ENCODE peak calls at places on chromosomes 3 and 15, in seven cellular contexts. N is brain microvascular endothelial cell; L is neuronal stem cell; T is adrenal gland; R is fibroblast of the aortic adventitia; J is CD8-positive, alpha-beta T cell; V is dorsolateral prefrontal cortex. C is an unnamed sample.

GRCh38 chr3:118968640-118969039 is 66.0 kb downstream of the IGSF11 start:
- DNase-seq in V (no peak), L (no peak), R (no peak), N (no peak), J (no peak), T (no peak), C (no peak)

GRCh38 chr3:157311633-157312365 is 124.9 kb upstream of the PTX3 start:
- DNase-seq in J (no peak), N (no peak), R (peak), V (no peak), T (no peak), L (no peak), C (peak)

GRCh38 chr15:88644741-88645140 is 5.9 kb downstream of the ISG20 start:
- DNase-seq in R (no peak), J (no peak), N (no peak), V (peak), L (no peak), T (peak), C (no peak)

GRCh38 chr15:68379058-68379758 is 52.8 kb downstream of the ITGA11 start:
- DNase-seq in R (no peak), J (peak), L (no peak), T (peak), V (no peak), N (no peak), C (no peak)

GRCh38 chr3:31472479-31473390 is 60.0 kb upstream of the STT3B start:
- DNase-seq in L (no peak), N (peak), J (peak), V (no peak), T (no peak), R (peak), C (no peak)

GRCh38 chr3:162193148-162193547 is 696.5 kb downstream of the OTOL1 start:
- DNase-seq in V (no peak), R (no peak), N (no peak), T (no peak), L (no peak), J (no peak), C (no peak)

GRCh38 chr3:148600902-148601765 is 96.6 kb upstream of the AGTR1 start:
- DNase-seq in J (no peak), N (no peak), V (no peak), L (no peak), T (no peak), R (no peak), C (no peak)

GRCh38 chr15:77020348-77021087 is 25.6 kb downstream of the PSTPIP1 start:
- DNase-seq in T (no peak), L (no peak), J (no peak), R (no peak), V (no peak), N (no peak), C (no peak)

GRCh38 chr3:7734456-7734855 is 767.2 kb upstream of the LMCD1 start:
- DNase-seq in R (peak), T (no peak), J (no peak), V (no peak), L (no peak), N (no peak), C (no peak)

GRCh38 chr3:36653095-36653494 is 111.3 kb downstream of the DCLK3 start:
- DNase-seq in T (no peak), J (no peak), L (no peak), V (no peak), N (peak), R (peak), C (peak)

GRCh38 chr3:134752761-134753461 is 42.1 kb upstream of the EPHB1 start:
- DNase-seq in N (no peak), L (no peak), R (no peak), J (no peak), T (no peak), V (no peak), C (no peak)

GRCh38 chr15:33132722-33133345 is 61.7 kb downstream of the FMN1 start:
- DNase-seq in N (peak), J (no peak), L (peak), T (no peak), R (peak), V (no peak), C (peak)

GRCh38 chr15:32987067-32987466 is 207.4 kb downstream of the FMN1 start:
- DNase-seq in R (no peak), V (no peak), N (no peak), L (no peak), T (no peak), J (no peak), C (peak)

GRCh38 chr3:102410616-102411015 is 24.2 kb upstream of the ZPLD1 start:
- DNase-seq in J (no peak), L (no peak), N (no peak), V (no peak), T (no peak), R (no peak), C (no peak)

GRCh38 chr3:187955076-187955952 is 198.6 kb upstream of the LPP start:
- DNase-seq in V (no peak), L (no peak), T (peak), J (no peak), N (peak), R (peak), C (peak)

GRCh38 chr15:68205949-68206539 is 912 bp upstream of the CALML4 start:
- DNase-seq in L (no peak), N (no peak), J (no peak), T (peak), R (no peak), V (no peak), C (no peak)

GRCh38 chr15:50531763-50532162 is 14.7 kb downstream of the USP50 start:
- DNase-seq in R (no peak), T (no peak), J (no peak), N (no peak), L (no peak), V (no peak), C (no peak)

GRCh38 chr3:17258823-17259436 is 374.2 kb downstream of the PLCL2 start:
- DNase-seq in N (no peak), V (no peak), R (peak), L (peak), T (no peak), J (no peak), C (peak)

GRCh38 chr3:104101736-104102135 is 1265.0 kb upstream of the ALCAM start:
- DNase-seq in T (no peak), R (peak), V (no peak), N (no peak), J (no peak), L (no peak), C (peak)

GRCh38 chr3:106518516-106518915 is 649.7 kb upstream of the CBLB start:
- DNase-seq in T (no peak), L (no peak), N (peak), R (peak), V (no peak), J (no peak), C (peak)

GRCh38 chr15:101439285-101439919 is 50.1 kb downstream of the PCSK6 start:
- DNase-seq in V (no peak), J (no peak), L (no peak), T (peak), R (peak), N (peak), C (no peak)

GRCh38 chr3:48269592-48269991 is 28.7 kb downstream of the ZNF589 start:
- DNase-seq in L (no peak), R (no peak), N (no peak), J (no peak), T (no peak), V (no peak), C (no peak)

GRCh38 chr3:120420855-120421570 is 29.8 kb downstream of the FSTL1 start:
- DNase-seq in R (peak), N (peak), L (no peak), J (no peak), T (peak), V (no peak), C (peak)

GRCh38 chr3:62374375-62374876 is 1.1 kb upstream of the FEZF2 start:
- DNase-seq in N (peak), J (no peak), R (peak), V (no peak), T (no peak), L (peak), C (peak)

GRCh38 chr3:167978071-167978470 is 117.7 kb downstream of the GOLIM4 start:
- DNase-seq in L (no peak), N (peak), V (no peak), R (no peak), T (no peak), J (no peak), C (no peak)

GRCh38 chr15:74382004-74382816 is 14.8 kb upstream of the CYP11A1 start:
- DNase-seq in N (peak), L (peak), V (peak), J (peak), R (peak), T (peak), C (peak)

GRCh38 chr15:67998599-67999122 is 55.5 kb upstream of the PIAS1 start:
- DNase-seq in V (no peak), J (no peak), L (no peak), N (peak), R (peak), T (peak), C (peak)

GRCh38 chr3:133563186-133563591 is 10.3 kb upstream of the CDV3 start:
- DNase-seq in R (peak), N (no peak), L (no peak), V (no peak), J (no peak), T (no peak), C (peak)

GRCh38 chr3:142915636-142916035 is 26.8 kb upstream of the PCOLCE2 start:
- DNase-seq in J (no peak), N (no peak), V (no peak), R (no peak), L (no peak), T (no peak), C (no peak)

GRCh38 chr3:142910280-142910679 is 21.4 kb upstream of the PCOLCE2 start:
- DNase-seq in N (no peak), R (peak), V (no peak), L (no peak), T (no peak), J (no peak), C (no peak)

GRCh38 chr3:142913432-142913831 is 24.5 kb upstream of the PCOLCE2 start:
- DNase-seq in T (no peak), J (no peak), L (no peak), N (no peak), V (no peak), R (peak), C (no peak)

GRCh38 chr3:142914286-142914811 is 25.5 kb upstream of the PCOLCE2 start:
- DNase-seq in J (no peak), N (no peak), T (no peak), V (no peak), L (no peak), R (no peak), C (no peak)

DNA sequence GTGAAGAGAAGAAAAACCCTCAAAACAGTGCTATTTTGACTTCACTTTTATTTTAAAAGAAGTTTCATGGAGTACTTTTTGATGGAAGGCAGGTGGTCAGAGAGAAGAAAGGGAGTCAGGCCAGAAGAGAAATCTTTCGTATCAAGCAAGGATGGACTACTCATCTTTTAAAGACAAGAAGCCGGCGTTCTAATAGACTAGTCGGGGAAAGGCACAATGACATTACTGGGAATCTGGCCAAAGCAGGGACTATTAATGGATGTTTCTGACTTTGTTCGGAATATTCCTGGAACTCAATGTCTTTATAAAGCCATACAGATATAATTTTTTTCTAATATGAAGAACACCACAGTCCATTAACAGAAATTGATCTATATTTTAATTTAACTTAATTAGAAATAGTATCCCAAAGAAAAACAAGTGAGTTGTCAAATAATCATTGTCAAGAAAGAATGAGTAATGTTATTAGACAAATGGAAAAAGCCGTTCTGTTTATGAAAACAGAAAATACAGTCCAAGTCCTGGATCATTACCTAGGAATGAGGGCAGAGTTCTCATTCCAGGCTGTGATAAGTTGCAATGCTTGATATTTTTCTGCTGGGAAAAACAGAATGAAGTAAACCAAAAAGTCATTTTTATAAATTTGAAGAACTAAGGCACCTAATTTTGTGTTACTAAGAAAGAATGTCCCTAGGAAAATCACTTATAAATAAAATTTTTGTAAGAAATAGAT is 23.7 kb upstream of the PCOLCE2 start:
- DNase-seq in T (no peak), L (no peak), J (no peak), N (no peak), R (peak), V (no peak), C (no peak)
- H3K4me3 ChIP-seq in T (no peak), L (no peak), J (no peak), N (no peak), R (no peak), V (no peak), C (no peak)

GRCh38 chr15:79089890-79090486 is 592 bp downstream of the RASGRF1 start:
- DNase-seq in V (no peak), R (no peak), T (no peak), N (no peak), L (peak), J (no peak), C (no peak)

GRCh38 chr15:79089331-79089889 is 1.2 kb downstream of the RASGRF1 start:
- DNase-seq in V (no peak), J (no peak), L (peak), T (no peak), R (no peak), N (no peak), C (no peak)

GRCh38 chr15:79091204-79091867 is 756 bp upstream of the RASGRF1 start:
- DNase-seq in R (no peak), V (peak), N (no peak), L (peak), T (no peak), J (no peak), C (no peak)

GRCh38 chr15:79092382-79092781 is 1.8 kb upstream of the RASGRF1 start:
- DNase-seq in J (no peak), L (no peak), V (no peak), R (no peak), T (no peak), N (no peak), C (no peak)

GRCh38 chr15:79090487-79091203 is at the start of gene RASGRF1:
- DNase-seq in R (no peak), N (no peak), J (no peak), T (no peak), L (peak), V (peak), C (no peak)
- H3K4me3 ChIP-seq in R (no peak), N (no peak), J (no peak), T (peak), L (no peak), V (peak), C (no peak)

GRCh38 chr3:129432036-129432435 is 3.6 kb upstream of the EFCAB12 start:
- DNase-seq in L (no peak), V (no peak), N (no peak), J (no peak), T (no peak), R (no peak), C (no peak)

GRCh38 chr3:129428382-129429079 is at the start of gene EFCAB12:
- DNase-seq in N (peak), T (peak), L (peak), V (peak), R (peak), J (peak), C (peak)

GRCh38 chr3:129428020-129428381 is 435 bp downstream of the EFCAB12 start:
- DNase-seq in N (no peak), V (no peak), R (no peak), T (peak), L (no peak), J (no peak), C (no peak)

GRCh38 chr3:129429597-129429996 is 1.2 kb upstream of the EFCAB12 start:
- DNase-seq in J (no peak), T (peak), V (no peak), N (no peak), R (no peak), L (no peak), C (no peak)

DNA sequence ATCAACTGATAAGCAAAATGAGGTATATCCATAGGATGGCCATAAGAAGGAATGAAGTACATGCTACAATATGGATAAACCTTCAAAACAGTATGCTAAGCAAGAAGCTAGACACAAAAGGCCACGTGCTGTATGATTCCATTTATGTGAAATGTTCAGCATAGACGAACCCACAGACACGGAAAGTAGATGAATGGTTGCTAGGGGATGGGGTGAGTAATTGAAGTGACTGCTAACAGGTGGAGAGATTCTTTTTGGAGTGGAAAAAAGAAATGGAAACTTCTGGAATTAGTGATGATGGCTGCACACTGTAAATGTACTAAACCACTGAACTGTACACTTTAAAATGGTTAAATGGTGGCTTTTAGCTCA is 630 bp upstream of the EFCAB12 start:
- DNase-seq in L (no peak), V (no peak), N (no peak), T (no peak), R (no peak), J (no peak), C (no peak)
- H3K4me3 ChIP-seq in L (peak), V (peak), N (no peak), T (peak), R (no peak), J (no peak), C (no peak)

DNA sequence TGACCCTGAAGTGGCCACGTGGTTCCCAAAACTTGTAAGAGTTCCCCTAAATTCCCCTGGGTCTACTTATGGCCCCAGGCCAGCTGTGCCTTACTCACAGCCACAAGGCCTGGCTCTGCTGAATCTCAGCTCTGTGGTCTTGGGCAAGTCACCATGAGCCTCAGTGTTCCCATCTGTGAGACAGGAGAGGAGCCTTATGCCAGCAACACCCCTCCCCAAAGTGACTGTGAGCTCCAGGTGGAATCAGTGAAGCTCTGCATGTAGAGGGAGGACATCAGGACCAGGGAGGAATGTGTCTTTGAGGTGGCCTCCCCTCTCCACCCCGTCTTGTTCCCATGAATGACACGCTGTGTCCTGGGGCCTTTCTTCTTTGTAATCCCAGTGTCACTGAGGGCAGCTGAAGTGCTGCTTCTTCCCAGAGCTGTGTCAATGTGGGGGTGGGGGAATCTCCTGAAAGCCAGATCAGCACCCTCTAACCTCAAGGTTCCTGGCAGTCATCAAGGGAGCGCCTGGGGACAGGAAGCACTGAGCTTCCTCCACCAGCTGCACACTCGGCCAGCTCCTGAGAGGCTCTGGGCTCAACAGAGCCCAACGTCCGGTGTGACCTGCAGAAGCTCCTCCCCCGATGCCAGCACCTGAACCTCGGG is 258.9 kb downstream of the UACA start:
- DNase-seq in J (no peak), R (peak), N (peak), T (peak), V (no peak), L (no peak), C (peak)
- H3K4me3 ChIP-seq in J (peak), R (no peak), N (no peak), T (no peak), V (no peak), L (no peak), C (no peak)

GRCh38 chr3:194057570-194058188 is 78.3 kb upstream of the HES1 start:
- DNase-seq in T (no peak), J (no peak), N (no peak), L (no peak), R (no peak), V (no peak), C (no peak)
- H3K4me3 ChIP-seq in T (peak), J (peak), N (no peak), L (peak), R (no peak), V (peak), C (no peak)

C was measured in AG10803.